ENCODE peak calls at places on chromosomes 16 and 17, in ten cellular contexts. J is nephron progenitor cell; B is CMK; K is stimulated activated naive B cell treated with anti-CD40 and anti-IgM and Interleukin-4, amounts not matched to agents 10 μg/mL and 1 μg/mL and 100 μg/mL, for 72 hours; S is prostate gland; V is Panc1; O is hepatic stellate cell; C is NCI-H2081; M is ACHN; D is fibroblast of gingiva. I is an unnamed sample.

GRCh38 chr16:66551362-66551761 is 1.0 kb upstream of the CKLF start:
- DNase-seq in J (peak; percentile 21), B (no peak), K (peak; percentile 43), S (no peak), V (no peak), O (no peak), C (peak; percentile 34), M (peak; percentile 78), D (peak; percentile 25), I (peak; percentile 13)

GRCh38 chr16:67660564-67661028 is at the start of gene PARD6A:
- DNase-seq in J (peak; percentile 87), B (peak; percentile 92), K (peak; percentile 95), S (peak; percentile 85), V (peak; percentile 41), O (peak; percentile 100), C (peak; percentile 96), M (peak; percentile 99), D (peak; percentile 96), I (peak; percentile 97)

GRCh38 chr16:53713403-53714013 is 9.6 kb downstream of the FTO start:
- DNase-seq in J (no peak), B (no peak), K (no peak), S (no peak), V (no peak), O (no peak), C (no peak), M (no peak), D (peak; percentile 86), I (no peak)

GRCh38 chr17:57869599-57870282 is 19.9 kb upstream of the MRPS23 start:
- DNase-seq in J (no peak), B (no peak), K (no peak), S (no peak), V (no peak), O (peak; percentile 93), C (no peak), M (peak; percentile 67), D (peak; percentile 68), I (no peak)

GRCh38 chr17:67440311-67441051 is 63.4 kb downstream of the PITPNC1 start:
- DNase-seq in J (no peak), B (no peak), K (no peak), S (no peak), V (no peak), O (no peak), C (no peak), M (no peak), D (no peak), I (no peak)

GRCh38 chr16:85334718-85335583 is 222.7 kb upstream of the CIBAR2 start:
- DNase-seq in J (peak; percentile 57), B (no peak), K (no peak), S (peak; percentile 26), V (no peak), O (no peak), C (no peak), M (no peak), D (no peak), I (no peak)

GRCh38 chr17:39094607-39095308 is 56.7 kb downstream of the PLXDC1 start:
- DNase-seq in J (no peak), B (no peak), K (no peak), S (no peak), V (no peak), O (no peak), C (no peak), M (no peak), D (no peak), I (no peak)

GRCh38 chr17:73380439-73381106 is 68.8 kb upstream of the CDC42EP4 start:
- DNase-seq in J (no peak), B (no peak), K (no peak), S (no peak), V (no peak), O (no peak), C (no peak), M (no peak), D (no peak), I (no peak)

GRCh38 chr16:4053663-4054479 is 62.4 kb downstream of the ADCY9 start:
- DNase-seq in J (no peak), B (no peak), K (no peak), S (peak; percentile 68), V (peak; percentile 18), O (peak; percentile 75), C (peak; percentile 48), M (no peak), D (peak; percentile 95), I (peak; percentile 30)

GRCh38 chr17:58084317-58084981 is 1.2 kb downstream of the DYNLL2 start:
- DNase-seq in J (no peak), B (no peak), K (no peak), S (peak; percentile 46), V (no peak), O (no peak), C (peak; percentile 43), M (peak; percentile 51), D (no peak), I (no peak)

GRCh38 chr16:89711601-89712475 is 8.9 kb downstream of the VPS9D1 start:
- DNase-seq in J (peak; percentile 77), B (no peak), K (peak; percentile 53), S (peak; percentile 28), V (no peak), O (peak; percentile 78), C (peak; percentile 23), M (no peak), D (no peak), I (peak; percentile 87)

GRCh38 chr17:50641339-50641725 is 6.7 kb downstream of the ABCC3 start:
- DNase-seq in J (no peak), B (no peak), K (no peak), S (peak; percentile 61), V (no peak), O (no peak), C (no peak), M (no peak), D (no peak), I (no peak)

GRCh38 chr17:19307521-19307920 is 55.0 kb downstream of the B9D1 start:
- DNase-seq in J (no peak), B (no peak), K (no peak), S (no peak), V (no peak), O (no peak), C (no peak), M (no peak), D (no peak), I (no peak)

GRCh38 chr16:10490141-10490540 is 90.3 kb downstream of the EMP2 start:
- DNase-seq in J (no peak), B (no peak), K (no peak), S (no peak), V (no peak), O (no peak), C (no peak), M (no peak), D (peak; percentile 51), I (no peak)

GRCh38 chr16:66947302-66948033 is 12.2 kb downstream of the CES2 start:
- DNase-seq in J (peak; percentile 87), B (no peak), K (peak; percentile 70), S (peak; percentile 80), V (peak; percentile 69), O (peak; percentile 90), C (peak; percentile 69), M (peak; percentile 93), D (peak; percentile 72), I (peak; percentile 84)

GRCh38 chr17:31530391-31530990 is 139.0 kb downstream of the RAB11FIP4 start:
- DNase-seq in J (no peak), B (no peak), K (no peak), S (no peak), V (no peak), O (no peak), C (no peak), M (no peak), D (no peak), I (no peak)

GRCh38 chr16:59170065-59170712 is 436.1 kb upstream of the GOT2 start:
- DNase-seq in J (no peak), B (no peak), K (no peak), S (no peak), V (no peak), O (no peak), C (no peak), M (no peak), D (no peak), I (peak; percentile 26)

GRCh38 chr16:86726340-86726739 is 148.0 kb downstream of the FOXL1 start:
- DNase-seq in J (no peak), B (no peak), K (no peak), S (peak; percentile 54), V (no peak), O (no peak), C (no peak), M (no peak), D (no peak), I (no peak)

GRCh38 chr16:59604331-59604730 is 870.2 kb upstream of the GOT2 start:
- DNase-seq in J (no peak), B (no peak), K (no peak), S (no peak), V (no peak), O (no peak), C (no peak), M (no peak), D (peak; percentile 41), I (no peak)

GRCh38 chr16:79715088-79715487 is 114.6 kb upstream of the MAF start:
- DNase-seq in J (no peak), B (no peak), K (no peak), S (no peak), V (no peak), O (no peak), C (no peak), M (no peak), D (no peak), I (no peak)

GRCh38 chr16:12639044-12639443 is 164.6 kb downstream of the CPPED1 start:
- DNase-seq in J (no peak), B (no peak), K (no peak), S (no peak), V (no peak), O (peak; percentile 8), C (no peak), M (peak; percentile 42), D (peak; percentile 16), I (no peak)

GRCh38 chr16:6947291-6947690 is 385.4 kb upstream of the RBFOX1 start:
- DNase-seq in J (no peak), B (no peak), K (no peak), S (no peak), V (no peak), O (no peak), C (no peak), M (no peak), D (no peak), I (no peak)

GRCh38 chr17:31390426-31390747 is 1.1 kb upstream of the RAB11FIP4 start:
- DNase-seq in J (no peak), B (no peak), K (no peak), S (no peak), V (no peak), O (no peak), C (no peak), M (no peak), D (no peak), I (no peak)

GRCh38 chr16:15418206-15418605 is 16.2 kb upstream of the BMERB1 start:
- DNase-seq in J (no peak), B (no peak), K (no peak), S (no peak), V (no peak), O (no peak), C (no peak), M (no peak), D (peak; percentile 12), I (no peak)

GRCh38 chr17:42698736-42699414 is 16.5 kb downstream of the CNTNAP1 start:
- DNase-seq in J (no peak), B (peak; percentile 59), K (no peak), S (no peak), V (no peak), O (peak; percentile 92), C (no peak), M (peak; percentile 44), D (peak; percentile 53), I (no peak)

I was measured in COLO829.